ENCODE peak calls at places on chromosome 15, in seven cellular contexts. One of them, this sample, is unnamed.

GRCh38 chr15:37045859-37046318 is 54.5 kb downstream of the MEIS2 start:
- DNase-seq in stomach: no peak
- DNase-seq in GM13977: no peak
- DNase-seq in MM.1S: no peak
- DNase-seq in uterus: no peak
- DNase-seq in sigmoid colon: no peak
- DNase-seq in AG09309: no peak
- DNase-seq in this sample: no peak

GRCh38 chr15:71804695-71805470 is 5.5 kb upstream of the NR2E3 start:
- DNase-seq in stomach: no peak
- DNase-seq in GM13977: no peak
- DNase-seq in MM.1S: peak; percentile 64
- DNase-seq in uterus: no peak
- DNase-seq in sigmoid colon: no peak
- DNase-seq in AG09309: no peak
- DNase-seq in this sample: no peak

GRCh38 chr15:46636220-46636619 is 1001.4 kb downstream of the SQOR start:
- DNase-seq in stomach: no peak
- DNase-seq in GM13977: no peak
- DNase-seq in MM.1S: no peak
- DNase-seq in uterus: no peak
- DNase-seq in sigmoid colon: no peak
- DNase-seq in AG09309: no peak
- DNase-seq in this sample: no peak

GRCh38 chr15:64246364-64247189 is 83.8 kb upstream of the PPIB start:
- DNase-seq in stomach: no peak
- DNase-seq in GM13977: peak; percentile 68
- DNase-seq in MM.1S: peak; percentile 59
- DNase-seq in uterus: peak; percentile 29
- DNase-seq in sigmoid colon: no peak
- DNase-seq in AG09309: peak; percentile 41
- DNase-seq in this sample: no peak

GRCh38 chr15:36479200-36479896 is 100.1 kb upstream of the CDIN1 start:
- DNase-seq in stomach: no peak
- DNase-seq in GM13977: no peak
- DNase-seq in MM.1S: no peak
- DNase-seq in uterus: no peak
- DNase-seq in sigmoid colon: no peak
- DNase-seq in AG09309: peak; percentile 31
- DNase-seq in this sample: no peak

GRCh38 chr15:39213385-39213840 is 367.5 kb upstream of the THBS1 start:
- DNase-seq in stomach: peak; percentile 38
- DNase-seq in GM13977: no peak
- DNase-seq in MM.1S: no peak
- DNase-seq in uterus: no peak
- DNase-seq in sigmoid colon: peak; percentile 66
- DNase-seq in AG09309: no peak
- DNase-seq in this sample: no peak

GRCh38 chr15:30929064-30929669 is 25.5 kb downstream of the FAN1 start:
- DNase-seq in stomach: no peak
- DNase-seq in GM13977: no peak
- DNase-seq in MM.1S: no peak
- DNase-seq in uterus: no peak
- DNase-seq in sigmoid colon: no peak
- DNase-seq in AG09309: no peak
- DNase-seq in this sample: no peak

GRCh38 chr15:89885611-89886010 is 8.2 kb downstream of the AP3S2 start:
- DNase-seq in stomach: no peak
- DNase-seq in GM13977: no peak
- DNase-seq in MM.1S: no peak
- DNase-seq in uterus: no peak
- DNase-seq in sigmoid colon: no peak
- DNase-seq in AG09309: no peak
- DNase-seq in this sample: no peak

GRCh38 chr15:31551323-31551722 is 224.7 kb downstream of the KLF13 start:
- DNase-seq in stomach: no peak
- DNase-seq in GM13977: no peak
- DNase-seq in MM.1S: no peak
- DNase-seq in uterus: no peak
- DNase-seq in sigmoid colon: no peak
- DNase-seq in AG09309: no peak
- DNase-seq in this sample: no peak

GRCh38 chr15:91634163-91634562 is 219.3 kb upstream of the SLCO3A1 start:
- DNase-seq in stomach: no peak
- DNase-seq in GM13977: no peak
- DNase-seq in MM.1S: no peak
- DNase-seq in uterus: no peak
- DNase-seq in sigmoid colon: no peak
- DNase-seq in AG09309: no peak
- DNase-seq in this sample: no peak

GRCh38 chr15:70219256-70219919 is 121.7 kb upstream of the TLE3 start:
- DNase-seq in stomach: no peak
- DNase-seq in GM13977: no peak
- DNase-seq in MM.1S: no peak
- DNase-seq in uterus: no peak
- DNase-seq in sigmoid colon: no peak
- DNase-seq in AG09309: no peak
- DNase-seq in this sample: no peak

GRCh38 chr15:44775923-44776322 is 39.6 kb downstream of the TRIM69 start:
- DNase-seq in stomach: no peak
- DNase-seq in GM13977: no peak
- DNase-seq in MM.1S: peak; percentile 24
- DNase-seq in uterus: no peak
- DNase-seq in sigmoid colon: no peak
- DNase-seq in AG09309: no peak
- DNase-seq in this sample: no peak

GRCh38 chr15:74200871-74201419 is 1.6 kb downstream of the STRA6 start:
- DNase-seq in stomach: no peak
- DNase-seq in GM13977: no peak
- DNase-seq in MM.1S: no peak
- DNase-seq in uterus: peak; percentile 66
- DNase-seq in sigmoid colon: peak; percentile 76
- DNase-seq in AG09309: no peak
- DNase-seq in this sample: peak; percentile 57

GRCh38 chr15:62732078-62732477 is 310.5 kb upstream of the TPM1 start:
- DNase-seq in stomach: no peak
- DNase-seq in GM13977: no peak
- DNase-seq in MM.1S: no peak
- DNase-seq in uterus: no peak
- DNase-seq in sigmoid colon: no peak
- DNase-seq in AG09309: peak; percentile 33
- DNase-seq in this sample: no peak

GRCh38 chr15:43406192-43406591 is 35.3 kb downstream of the TUBGCP4 start:
- DNase-seq in stomach: no peak
- DNase-seq in GM13977: no peak
- DNase-seq in MM.1S: no peak
- DNase-seq in uterus: no peak
- DNase-seq in sigmoid colon: no peak
- DNase-seq in AG09309: no peak
- DNase-seq in this sample: no peak

GRCh38 chr15:84604804-84605203 is 4.0 kb downstream of the ZSCAN2 start:
- DNase-seq in stomach: no peak
- DNase-seq in GM13977: no peak
- DNase-seq in MM.1S: no peak
- DNase-seq in uterus: no peak
- DNase-seq in sigmoid colon: no peak
- DNase-seq in AG09309: no peak
- DNase-seq in this sample: no peak

GRCh38 chr15:55774113-55774970 is 31.4 kb upstream of the PRTG start:
- DNase-seq in stomach: peak; percentile 29
- DNase-seq in GM13977: peak; percentile 49
- DNase-seq in MM.1S: peak; percentile 36
- DNase-seq in uterus: no peak
- DNase-seq in sigmoid colon: no peak
- DNase-seq in AG09309: no peak
- DNase-seq in this sample: no peak

GRCh38 chr15:98649996-98650870 is 1.9 kb downstream of the IGF1R start:
- DNase-seq in stomach: peak; percentile 55
- DNase-seq in GM13977: no peak
- DNase-seq in MM.1S: no peak
- DNase-seq in uterus: peak; percentile 41
- DNase-seq in sigmoid colon: no peak
- DNase-seq in AG09309: no peak
- DNase-seq in this sample: no peak

GRCh38 chr15:85306946-85307686 is 73.3 kb upstream of the AKAP13 start:
- DNase-seq in stomach: peak; percentile 39
- DNase-seq in GM13977: no peak
- DNase-seq in MM.1S: no peak
- DNase-seq in uterus: no peak
- DNase-seq in sigmoid colon: no peak
- DNase-seq in AG09309: no peak
- DNase-seq in this sample: no peak

GRCh38 chr15:39623550-39623931 is 42.7 kb downstream of the THBS1 start:
- DNase-seq in stomach: no peak
- DNase-seq in GM13977: peak; percentile 45
- DNase-seq in MM.1S: peak; percentile 91
- DNase-seq in uterus: no peak
- DNase-seq in sigmoid colon: no peak
- DNase-seq in AG09309: no peak
- DNase-seq in this sample: no peak

GRCh38 chr15:64379216-64379960 is 1.9 kb downstream of the PCLAF start:
- DNase-seq in stomach: no peak
- DNase-seq in GM13977: no peak
- DNase-seq in MM.1S: no peak
- DNase-seq in uterus: no peak
- DNase-seq in sigmoid colon: peak; percentile 28
- DNase-seq in AG09309: no peak
- DNase-seq in this sample: no peak

GRCh38 chr15:48798319-48798718 is 12.6 kb downstream of the CEP152 start:
- DNase-seq in stomach: no peak
- DNase-seq in GM13977: no peak
- DNase-seq in MM.1S: no peak
- DNase-seq in uterus: no peak
- DNase-seq in sigmoid colon: no peak
- DNase-seq in AG09309: no peak
- DNase-seq in this sample: no peak

GRCh38 chr15:81199031-81199779 is 2.5 kb downstream of the IL16 start:
- DNase-seq in stomach: no peak
- DNase-seq in GM13977: no peak
- DNase-seq in MM.1S: no peak
- DNase-seq in uterus: no peak
- DNase-seq in sigmoid colon: no peak
- DNase-seq in AG09309: no peak
- DNase-seq in this sample: no peak
- TF ChIP-seq CTCF in stomach: no peak
- TF ChIP-seq CTCF in GM13977: no peak
- TF ChIP-seq CTCF in MM.1S: no peak
- TF ChIP-seq CTCF in uterus: no peak
- TF ChIP-seq CTCF in sigmoid colon: no peak
- TF ChIP-seq CTCF in AG09309: peak; percentile 2
- TF ChIP-seq CTCF in this sample: no peak

DNA sequence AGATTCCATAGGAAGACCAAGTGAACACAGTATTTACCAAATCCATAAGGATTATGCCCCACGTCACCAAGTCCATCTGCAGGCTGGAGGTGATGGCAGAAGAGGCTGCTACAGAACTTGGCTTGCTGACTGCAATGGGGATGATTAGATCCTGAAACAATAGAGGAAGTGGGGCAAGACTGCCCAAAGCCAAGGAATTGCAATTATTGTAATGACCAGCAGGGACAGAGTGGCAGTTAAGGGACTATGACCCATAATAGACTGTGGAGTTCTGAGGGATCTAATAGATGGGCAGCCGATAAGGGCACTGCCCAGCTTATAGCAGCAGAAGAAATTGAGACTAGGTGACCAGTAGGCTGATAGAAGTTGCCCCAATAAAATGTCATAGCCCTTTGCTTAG is 108.4 kb downstream of the MINAR1 start:
- DNase-seq in stomach: no peak
- DNase-seq in GM13977: no peak
- DNase-seq in MM.1S: no peak
- DNase-seq in uterus: no peak
- DNase-seq in sigmoid colon: no peak
- DNase-seq in AG09309: no peak
- DNase-seq in this sample: no peak
- TF ChIP-seq CTCF in stomach: no peak
- TF ChIP-seq CTCF in GM13977: peak; percentile 15
- TF ChIP-seq CTCF in MM.1S: no peak
- TF ChIP-seq CTCF in uterus: no peak
- TF ChIP-seq CTCF in sigmoid colon: no peak
- TF ChIP-seq CTCF in AG09309: no peak
- TF ChIP-seq CTCF in this sample: no peak

DNA sequence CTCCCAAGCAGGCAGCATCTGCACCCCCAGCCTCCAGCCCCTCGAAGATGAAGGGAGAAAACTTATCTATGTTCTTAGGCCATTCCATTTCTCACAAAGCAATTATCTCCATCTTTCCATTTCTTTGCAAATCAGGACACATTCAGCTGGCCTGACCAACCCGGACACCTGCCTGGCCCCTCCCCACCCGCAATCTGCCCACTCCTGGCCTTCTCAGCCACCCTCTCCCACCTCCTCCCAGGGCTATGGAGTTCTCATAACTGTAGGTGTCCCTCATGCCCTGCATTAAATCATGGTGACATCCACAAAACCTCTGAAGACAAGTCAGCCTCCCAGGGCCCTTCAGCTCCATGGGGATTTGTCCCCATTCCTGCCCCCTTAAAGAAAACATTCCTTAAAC is 119.3 kb downstream of the MEGF11 start:
- DNase-seq in stomach: no peak
- DNase-seq in GM13977: no peak
- DNase-seq in MM.1S: no peak
- DNase-seq in uterus: no peak
- DNase-seq in sigmoid colon: no peak
- DNase-seq in AG09309: no peak
- DNase-seq in this sample: no peak
- TF ChIP-seq CTCF in stomach: no peak
- TF ChIP-seq CTCF in GM13977: no peak
- TF ChIP-seq CTCF in MM.1S: no peak
- TF ChIP-seq CTCF in uterus: no peak
- TF ChIP-seq CTCF in sigmoid colon: no peak
- TF ChIP-seq CTCF in AG09309: no peak
- TF ChIP-seq CTCF in this sample: no peak

DNA sequence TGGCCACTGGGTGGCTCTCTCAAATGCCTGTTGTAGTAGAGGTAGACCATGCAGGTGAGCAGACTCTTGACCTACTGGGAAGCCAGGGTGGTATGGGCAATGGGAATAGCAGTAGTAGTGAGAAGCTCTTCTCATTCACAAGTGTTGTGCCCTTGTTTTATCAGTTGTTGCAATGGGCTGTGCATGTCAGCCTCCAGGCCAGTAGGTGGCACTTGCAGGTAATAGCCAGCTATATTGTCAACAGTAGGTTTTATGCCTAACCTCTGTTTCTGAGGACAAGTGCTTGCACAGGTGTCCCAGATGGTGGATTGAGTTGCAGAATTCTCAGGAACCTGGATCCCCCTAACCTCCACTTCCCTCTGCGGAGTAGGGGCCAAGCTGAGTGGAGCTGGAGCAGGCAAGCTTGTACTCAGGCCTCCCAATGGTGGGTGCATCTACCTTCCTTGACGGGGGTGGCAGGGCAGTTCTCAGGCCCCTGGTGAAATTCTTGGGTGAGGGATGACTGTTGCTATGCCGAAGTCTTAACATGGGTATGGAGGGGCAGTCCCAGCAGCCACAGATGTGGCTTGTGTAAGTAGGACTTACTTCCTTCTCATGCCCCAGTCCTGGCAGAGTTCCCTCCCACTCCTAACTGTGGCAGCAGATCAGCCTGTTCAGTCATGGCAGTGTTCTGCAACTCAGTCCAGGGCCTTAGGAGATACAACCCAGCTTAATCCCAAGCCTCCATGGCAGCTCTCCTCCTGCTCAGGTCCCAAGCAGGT is 104.3 kb downstream of the NEO1 start:
- DNase-seq in stomach: no peak
- DNase-seq in GM13977: no peak
- DNase-seq in MM.1S: no peak
- DNase-seq in uterus: no peak
- DNase-seq in sigmoid colon: no peak
- DNase-seq in AG09309: no peak
- DNase-seq in this sample: no peak
- TF ChIP-seq CTCF in stomach: no peak
- TF ChIP-seq CTCF in GM13977: no peak
- TF ChIP-seq CTCF in MM.1S: no peak
- TF ChIP-seq CTCF in uterus: no peak
- TF ChIP-seq CTCF in sigmoid colon: no peak
- TF ChIP-seq CTCF in AG09309: no peak
- TF ChIP-seq CTCF in this sample: no peak